ENCODE peak calls at places on chromosomes 2 and 18, in eight cellular contexts. P, X, Q, C, W, J, H and R are unnamed samples.

GRCh38 chr2:2703792-2704191 is 372.7 kb upstream of the MYT1L start:
- DNase-seq in P (no peak), X (no peak), Q (no peak), C (no peak), W (no peak), J (no peak), H (no peak), R (no peak)

GRCh38 chr18:79938196-79938595 is 13.3 kb downstream of the SLC66A2 start:
- DNase-seq in P (no peak), X (no peak), Q (no peak), C (no peak), W (no peak), J (no peak), H (no peak), R (no peak)

GRCh38 chr2:226891780-226892590 is 56.1 kb downstream of the RHBDD1 start:
- DNase-seq in P (no peak), X (no peak), Q (no peak), C (no peak), W (no peak), J (peak), H (peak), R (peak)

GRCh38 chr2:188788621-188789020 is 185.6 kb upstream of the COL3A1 start:
- DNase-seq in P (no peak), X (no peak), Q (no peak), C (no peak), W (no peak), J (no peak), H (peak), R (no peak)

GRCh38 chr18:7600036-7600435 is 32.9 kb downstream of the PTPRM start:
- DNase-seq in P (no peak), X (no peak), Q (no peak), C (no peak), W (no peak), J (no peak), H (no peak), R (no peak)

GRCh38 chr2:55888941-55889340 is 34.6 kb downstream of the EFEMP1 start:
- DNase-seq in P (no peak), X (no peak), Q (no peak), C (no peak), W (no peak), J (no peak), H (no peak), R (peak)

GRCh38 chr2:119085613-119086012 is 72.9 kb downstream of the C1QL2 start:
- DNase-seq in P (no peak), X (no peak), Q (no peak), C (no peak), W (no peak), J (no peak), H (no peak), R (no peak)

GRCh38 chr2:190574169-190574568 is 39.6 kb upstream of the NEMP2 start:
- DNase-seq in P (no peak), X (no peak), Q (no peak), C (no peak), W (no peak), J (no peak), H (no peak), R (no peak)

GRCh38 chr2:38095996-38096861 is 20.3 kb upstream of the CYP1B1 start:
- DNase-seq in P (no peak), X (no peak), Q (no peak), C (no peak), W (no peak), J (no peak), H (no peak), R (peak)

GRCh38 chr2:18046558-18046957 is 168.1 kb downstream of the KCNS3 start:
- DNase-seq in P (no peak), X (no peak), Q (no peak), C (no peak), W (no peak), J (no peak), H (peak), R (no peak)

GRCh38 chr18:25825066-25825465 is 265.3 kb downstream of the SS18 start:
- DNase-seq in P (no peak), X (no peak), Q (no peak), C (no peak), W (no peak), J (no peak), H (no peak), R (no peak)

GRCh38 chr2:183898641-183899040 is 699.7 kb upstream of the ZNF804A start:
- DNase-seq in P (no peak), X (no peak), Q (no peak), C (no peak), W (no peak), J (no peak), H (no peak), R (no peak)

GRCh38 chr2:113195923-113196501 is 22.2 kb downstream of the PSD4 start:
- DNase-seq in P (no peak), X (no peak), Q (no peak), C (no peak), W (no peak), J (no peak), H (no peak), R (no peak)

GRCh38 chr2:167100526-167100925 is 212.2 kb downstream of the XIRP2 start:
- DNase-seq in P (no peak), X (no peak), Q (no peak), C (no peak), W (no peak), J (no peak), H (no peak), R (no peak)